ENCODE peak calls at places on chromosomes 2 and 18, in seven cellular contexts. J, O, F, D, G, N and I are unnamed samples.

GRCh38 chr2:138421971-138422335 is 79.6 kb upstream of the SPOPL start:
- DNase-seq in J (no peak), O (peak), F (no peak), D (no peak), G (no peak), N (peak), I (no peak)

GRCh38 chr2:67514515-67514914 is 117.4 kb downstream of the ETAA1 start:
- DNase-seq in J (no peak), O (peak), F (no peak), D (no peak), G (no peak), N (peak), I (no peak)

GRCh38 chr2:212646698-212647097 is 108.1 kb upstream of the ERBB4 start:
- DNase-seq in J (no peak), O (peak), F (no peak), D (peak), G (no peak), N (peak), I (no peak)

GRCh38 chr2:27842894-27843293 is 47.3 kb downstream of the RBKS start:
- DNase-seq in J (no peak), O (no peak), F (no peak), D (no peak), G (no peak), N (no peak), I (no peak)

GRCh38 chr18:48992791-48993555 is 42.2 kb upstream of the SMAD7 start:
- DNase-seq in J (no peak), O (peak), F (peak), D (no peak), G (no peak), N (no peak), I (no peak)

GRCh38 chr2:241018051-241018891 is 19.9 kb downstream of the SNED1 start:
- DNase-seq in J (no peak), O (no peak), F (no peak), D (no peak), G (no peak), N (peak), I (no peak)

GRCh38 chr2:235935773-235936172 is 232.4 kb downstream of the GBX2 start:
- DNase-seq in J (no peak), O (no peak), F (no peak), D (no peak), G (no peak), N (no peak), I (no peak)

GRCh38 chr2:36277146-36277808 is 78.3 kb upstream of the CRIM1 start:
- DNase-seq in J (no peak), O (peak), F (no peak), D (no peak), G (no peak), N (peak), I (no peak)

GRCh38 chr2:201129044-201129505 is 13.1 kb downstream of the CFLAR start:
- DNase-seq in J (no peak), O (peak), F (peak), D (no peak), G (no peak), N (peak), I (no peak)

GRCh38 chr18:70578480-70578879 is 289.6 kb downstream of the SOCS6 start:
- DNase-seq in J (peak), O (no peak), F (no peak), D (no peak), G (no peak), N (no peak), I (no peak)

GRCh38 chr2:8125741-8126691 is 555.8 kb upstream of the ID2 start:
- DNase-seq in J (no peak), O (peak), F (no peak), D (no peak), G (peak), N (peak), I (peak)

GRCh38 chr2:80643598-80643997 is 339.0 kb upstream of the LRRTM1 start:
- DNase-seq in J (no peak), O (no peak), F (no peak), D (no peak), G (no peak), N (no peak), I (no peak)

GRCh38 chr2:231970461-231970860 is 8.9 kb downstream of the DIS3L2 start:
- DNase-seq in J (no peak), O (no peak), F (no peak), D (no peak), G (no peak), N (peak), I (no peak)

GRCh38 chr2:31302940-31303563 is 69.1 kb downstream of the EHD3 start:
- DNase-seq in J (no peak), O (no peak), F (no peak), D (no peak), G (no peak), N (no peak), I (no peak)

GRCh38 chr2:109434351-109434750 is 179.4 kb downstream of the SEPTIN10 start:
- DNase-seq in J (no peak), O (no peak), F (no peak), D (no peak), G (no peak), N (no peak), I (no peak)

GRCh38 chr18:45713239-45713638 is 10.7 kb upstream of the SLC14A1 start:
- DNase-seq in J (no peak), O (no peak), F (no peak), D (no peak), G (no peak), N (no peak), I (no peak)